ENCODE peak calls at places on chromosomes 16 and 17, in five cellular contexts. Q, H, G, L and I are unnamed samples.

GRCh38 chr16:47234-47633 is 6.2 kb downstream of the POLR3K start:
- DNase-seq in Q (no peak), H (no peak), G (no peak), L (no peak), I (no peak)

GRCh38 chr16:23114131-23114904 is 34.9 kb downstream of the USP31 start:
- DNase-seq in Q (no peak), H (no peak), G (no peak), L (no peak), I (no peak)

GRCh38 chr16:69217433-69217832 is 30.5 kb downstream of the SNTB2 start:
- DNase-seq in Q (no peak), H (no peak), G (peak), L (no peak), I (no peak)

GRCh38 chr16:4064950-4065352 is 51.3 kb downstream of the ADCY9 start:
- DNase-seq in Q (no peak), H (no peak), G (no peak), L (peak), I (peak)

GRCh38 chr17:78935419-78936323 is 10.5 kb upstream of the TIMP2 start:
- DNase-seq in Q (no peak), H (no peak), G (peak), L (peak), I (no peak)

GRCh38 chr17:6789146-6789545 is 13.1 kb downstream of the FBXO39 start:
- DNase-seq in Q (no peak), H (no peak), G (no peak), L (no peak), I (no peak)

GRCh38 chr16:22291020-22291419 is 6.2 kb upstream of the POLR3E start:
- DNase-seq in Q (no peak), H (no peak), G (no peak), L (no peak), I (no peak)

GRCh38 chr17:73532441-73532901 is 111.8 kb downstream of the SDK2 start:
- DNase-seq in Q (no peak), H (no peak), G (no peak), L (no peak), I (no peak)

GRCh38 chr16:35306915-35307314 is 1847.5 kb downstream of the TP53TG3F start:
- DNase-seq in Q (no peak), H (no peak), G (no peak), L (no peak), I (no peak)

GRCh38 chr17:30547778-30548177 is 70.6 kb downstream of the GOSR1 start:
- DNase-seq in Q (no peak), H (no peak), G (no peak), L (peak), I (no peak)

GRCh38 chr17:29248845-29249244 is 2.2 kb downstream of the CRYBA1 start:
- DNase-seq in Q (no peak), H (no peak), G (no peak), L (no peak), I (no peak)

GRCh38 chr17:52170963-52171572 is 12.6 kb upstream of the CA10 start:
- DNase-seq in Q (no peak), H (no peak), G (peak), L (no peak), I (peak)

GRCh38 chr17:79033741-79034501 is 10.0 kb downstream of the C1QTNF1 start:
- DNase-seq in Q (no peak), H (no peak), G (peak), L (peak), I (no peak)

GRCh38 chr16:89322381-89323119 is 105.0 kb downstream of the ZNF778 start:
- DNase-seq in Q (no peak), H (no peak), G (peak), L (no peak), I (no peak)

GRCh38 chr17:31389673-31390381 is 1.6 kb upstream of the RAB11FIP4 start:
- DNase-seq in Q (no peak), H (no peak), G (no peak), L (peak), I (no peak)

GRCh38 chr17:14144513-14144912 is 75.2 kb downstream of the COX10 start:
- DNase-seq in Q (no peak), H (no peak), G (no peak), L (no peak), I (no peak)

GRCh38 chr17:34300652-34301390 is 15.3 kb downstream of the CCL11 start:
- DNase-seq in Q (no peak), H (no peak), G (peak), L (peak), I (no peak)

GRCh38 chr17:82001657-82002056 is 21.0 kb downstream of the CENPX start:
- DNase-seq in Q (no peak), H (no peak), G (no peak), L (no peak), I (no peak)

GRCh38 chr17:8189041-8189710 is 804 bp downstream of the BORCS6 start:
- DNase-seq in Q (no peak), H (no peak), G (no peak), L (peak), I (peak)

GRCh38 chr16:4692460-4693295 is 684 bp upstream of the NUDT16L1 start:
- DNase-seq in Q (peak), H (peak), G (peak), L (peak), I (peak)

GRCh38 chr16:68246121-68246520 is 948 bp downstream of the PLA2G15 start:
- DNase-seq in Q (no peak), H (no peak), G (no peak), L (no peak), I (no peak)

GRCh38 chr16:17199135-17199534 is 271.6 kb downstream of the XYLT1 start:
- DNase-seq in Q (no peak), H (no peak), G (no peak), L (no peak), I (no peak)

GRCh38 chr16:57892041-57892440 is 78.9 kb downstream of the CNGB1 start:
- DNase-seq in Q (no peak), H (no peak), G (peak), L (no peak), I (no peak)

GRCh38 chr17:17416007-17416399 is 60.8 kb upstream of the MED9 start:
- DNase-seq in Q (no peak), H (peak), G (peak), L (no peak), I (peak)

GRCh38 chr17:79612468-79613194 is 1.8 kb upstream of the RBFOX3 start:
- DNase-seq in Q (no peak), H (peak), G (peak), L (no peak), I (peak)

GRCh38 chr16:57473176-57473840 is 10.8 kb downstream of the POLR2C start:
- DNase-seq in Q (no peak), H (no peak), G (no peak), L (peak), I (no peak)

GRCh38 chr17:58391302-58391984 is 25.9 kb downstream of the RNF43 start:
- DNase-seq in Q (no peak), H (no peak), G (peak), L (no peak), I (no peak)

GRCh38 chr17:31674717-31675349 is 184.2 kb downstream of the COPRS start:
- DNase-seq in Q (no peak), H (no peak), G (peak), L (peak), I (no peak)

GRCh38 chr17:75457047-75457654 is 716 bp downstream of the TMEM94 start:
- DNase-seq in Q (no peak), H (no peak), G (peak), L (no peak), I (peak)

GRCh38 chr17:49223168-49223516 is 7.4 kb downstream of the PHOSPHO1 start:
- DNase-seq in Q (no peak), H (no peak), G (no peak), L (no peak), I (no peak)

GRCh38 chr17:511001-511690 is 158.5 kb upstream of the RPH3AL start:
- DNase-seq in Q (no peak), H (no peak), G (peak), L (no peak), I (no peak)

GRCh38 chr17:80070375-80071115 is 30.8 kb upstream of the GAA start:
- DNase-seq in Q (no peak), H (no peak), G (no peak), L (no peak), I (no peak)

GRCh38 chr17:58005728-58006562 is 1.1 kb downstream of the SRSF1 start:
- DNase-seq in Q (no peak), H (no peak), G (no peak), L (no peak), I (no peak)

GRCh38 chr16:19169081-19169639 is 1.1 kb downstream of the SYT17 start:
- DNase-seq in Q (no peak), H (no peak), G (no peak), L (no peak), I (no peak)

GRCh38 chr17:1179635-1180433 is at the start of gene ABR:
- DNase-seq in Q (no peak), H (peak), G (peak), L (peak), I (peak)

DNA sequence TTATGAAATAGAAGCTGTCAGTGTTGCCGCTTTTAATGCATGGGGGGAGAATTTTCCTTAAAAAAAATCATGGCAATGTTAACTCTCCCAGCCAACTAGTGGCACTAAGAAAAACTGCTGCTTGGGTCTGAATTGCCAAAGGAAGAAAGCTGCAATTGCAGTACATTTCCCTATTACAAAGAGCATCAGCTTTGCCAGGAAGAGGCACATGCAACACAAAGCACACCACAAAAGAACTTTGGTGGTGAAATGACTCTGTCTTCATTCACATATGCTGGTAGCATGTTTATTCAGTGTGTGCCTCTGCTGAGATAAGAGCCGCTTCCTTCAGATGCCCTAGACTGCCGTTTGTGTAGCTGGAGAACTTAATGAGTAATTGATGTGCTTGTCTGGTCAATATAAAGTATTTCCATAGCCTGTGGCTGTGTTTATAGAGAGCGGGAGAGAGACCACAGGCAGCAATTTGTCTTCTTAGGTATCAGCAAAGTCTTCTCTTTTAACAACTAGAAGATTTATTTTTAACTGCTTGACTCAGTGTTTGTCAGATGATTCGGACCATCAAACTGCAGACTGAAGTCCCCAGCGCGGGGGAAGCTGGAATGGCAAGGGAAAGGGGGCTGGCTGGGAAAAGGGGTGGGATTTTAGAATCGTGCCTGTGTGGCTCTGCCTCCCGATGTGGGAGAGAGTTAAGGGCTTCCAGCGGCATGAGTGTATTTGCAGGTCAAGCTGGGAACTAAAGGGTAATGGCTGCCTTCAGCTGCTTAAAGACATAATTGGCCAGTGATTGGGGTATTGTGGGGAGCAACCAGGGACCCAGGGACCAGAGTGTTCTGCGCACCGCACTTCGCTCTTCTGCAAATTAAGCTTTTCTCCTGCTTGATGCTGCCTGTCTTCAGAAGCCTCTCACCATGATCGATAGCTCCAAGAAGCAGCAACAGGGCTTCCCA is 115.2 kb downstream of the MRTFB start:
- DNase-seq in Q (no peak), H (no peak), G (peak), L (no peak), I (peak)
- TF ChIP-seq CTCF in Q (no peak), H (no peak), G (peak), L (no peak), I (no peak)

DNA sequence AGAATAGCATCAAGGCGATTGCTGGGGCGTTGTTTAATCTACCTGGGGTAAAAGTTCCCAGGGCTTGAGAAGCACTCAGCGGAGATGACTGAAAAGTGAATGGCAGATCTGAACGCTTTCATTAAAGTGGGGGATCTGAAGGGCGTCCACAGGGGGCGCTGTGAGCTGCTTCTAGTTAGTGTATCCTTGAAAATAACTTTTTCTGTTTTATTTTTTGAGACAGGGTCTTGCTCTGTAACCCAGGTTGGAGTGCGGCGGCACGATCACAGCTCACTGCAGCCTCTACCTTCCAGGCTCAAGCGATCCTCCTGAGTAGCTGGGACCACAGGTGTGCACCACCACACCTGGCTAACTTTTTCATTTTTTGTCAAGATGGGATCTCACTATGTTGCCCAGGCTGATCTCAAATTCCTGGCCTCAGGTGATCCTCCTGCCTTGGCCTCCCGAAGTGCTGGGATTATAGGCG is 360.4 kb downstream of the SEC14L1 start:
- DNase-seq in Q (no peak), H (peak), G (peak), L (peak), I (peak)
- TF ChIP-seq CTCF in Q (peak), H (no peak), G (peak), L (no peak), I (peak)

GRCh38 chr16:86093801-86094750 is 195.1 kb downstream of the IRF8 start:
- DNase-seq in Q (no peak), H (no peak), G (no peak), L (peak), I (no peak)
- TF ChIP-seq CTCF in Q (no peak), H (no peak), G (peak), L (no peak), I (no peak)

GRCh38 chr17:13117616-13118015 is 99.8 kb upstream of the ELAC2 start:
- DNase-seq in Q (no peak), H (no peak), G (no peak), L (no peak), I (no peak)

GRCh38 chr17:13118311-13118710 is 100.5 kb upstream of the ELAC2 start:
- DNase-seq in Q (no peak), H (no peak), G (no peak), L (no peak), I (no peak)

GRCh38 chr17:13113821-13114525 is 96.1 kb upstream of the ELAC2 start:
- DNase-seq in Q (no peak), H (no peak), G (no peak), L (no peak), I (no peak)

GRCh38 chr17:13114601-13115024 is 96.8 kb upstream of the ELAC2 start:
- DNase-seq in Q (no peak), H (peak), G (peak), L (no peak), I (peak)
- TF ChIP-seq CTCF in Q (peak), H (peak), G (peak), L (no peak), I (peak)

GRCh38 chr17:61411944-61412859 is 12.6 kb downstream of the TBX2 start:
- DNase-seq in Q (peak), H (peak), G (peak), L (peak), I (peak)

GRCh38 chr17:61412860-61413653 is 13.4 kb downstream of the TBX2 start:
- DNase-seq in Q (no peak), H (peak), G (no peak), L (peak), I (no peak)

GRCh38 chr17:61410555-61411089 is 11.0 kb downstream of the TBX2 start:
- DNase-seq in Q (peak), H (peak), G (peak), L (peak), I (peak)

GRCh38 chr17:61410100-61410551 is 10.5 kb downstream of the TBX2 start:
- DNase-seq in Q (peak), H (peak), G (no peak), L (peak), I (no peak)

GRCh38 chr17:61411114-61411943 is 11.7 kb downstream of the TBX2 start:
- DNase-seq in Q (peak), H (peak), G (peak), L (peak), I (peak)
- TF ChIP-seq CTCF in Q (peak), H (no peak), G (peak), L (no peak), I (peak)

GRCh38 chr16:27829975-27830374 is 233.5 kb downstream of the GSG1L start:
- DNase-seq in Q (no peak), H (peak), G (no peak), L (peak), I (no peak)

GRCh38 chr16:27826081-27826892 is 237.2 kb downstream of the GSG1L start:
- DNase-seq in Q (no peak), H (peak), G (no peak), L (peak), I (no peak)

GRCh38 chr16:27827765-27828164 is 235.7 kb downstream of the GSG1L start:
- DNase-seq in Q (no peak), H (no peak), G (no peak), L (peak), I (no peak)

GRCh38 chr16:27826893-27827289 is 236.6 kb downstream of the GSG1L start:
- DNase-seq in Q (no peak), H (peak), G (no peak), L (peak), I (no peak)

DNA sequence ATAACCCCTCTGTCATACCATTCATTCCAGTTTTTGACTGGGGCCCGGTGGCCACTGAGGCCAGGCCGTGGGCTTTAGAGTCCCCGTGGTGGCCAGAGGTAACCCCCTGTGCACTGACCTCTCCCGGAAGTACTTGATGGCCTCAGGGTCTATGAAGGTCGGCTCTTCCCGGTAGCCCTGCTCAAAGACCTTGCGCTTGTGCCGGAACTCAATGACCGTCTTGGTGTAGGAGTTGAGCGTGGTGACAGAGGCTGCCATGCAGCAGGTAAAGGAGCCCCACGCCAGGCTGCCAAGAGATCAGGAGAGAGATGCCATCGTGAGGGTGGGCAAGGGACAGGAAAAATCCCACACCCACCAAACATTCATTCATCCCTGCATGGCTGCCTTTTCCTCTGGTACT is 234.8 kb downstream of the GSG1L start:
- DNase-seq in Q (no peak), H (peak), G (no peak), L (peak), I (no peak)
- TF ChIP-seq CTCF in Q (no peak), H (no peak), G (no peak), L (no peak), I (no peak)

DNA sequence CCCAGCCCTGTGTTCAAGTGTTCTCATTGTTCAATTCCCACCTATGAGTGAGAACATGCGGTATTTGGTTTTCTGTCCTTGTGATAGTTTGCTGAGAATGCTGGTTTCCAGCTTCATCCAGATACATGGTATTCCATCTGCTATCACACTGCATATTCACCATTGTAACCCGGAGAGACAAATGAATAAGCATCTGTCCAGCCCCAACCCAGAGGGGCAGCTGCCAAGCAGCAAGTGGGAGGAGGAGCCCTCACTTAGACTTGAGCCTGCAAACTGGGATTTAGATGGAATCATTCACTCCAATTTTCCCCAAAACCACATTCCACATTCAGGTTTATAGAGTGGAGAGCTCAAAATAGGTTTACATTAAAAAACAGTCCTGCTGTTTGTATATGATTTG is 41.6 kb downstream of the SHISA6 start:
- DNase-seq in Q (no peak), H (no peak), G (no peak), L (no peak), I (no peak)
- TF ChIP-seq CTCF in Q (no peak), H (no peak), G (no peak), L (no peak), I (no peak)

GRCh38 chr16:30949655-30950515 is 1.0 kb downstream of the ORAI3 start:
- DNase-seq in Q (no peak), H (peak), G (peak), L (peak), I (peak)
- TF ChIP-seq CTCF in Q (peak), H (peak), G (no peak), L (peak), I (no peak)